ENCODE peak calls at places on chromosome 12, in seven cellular contexts. B, O, J, N, K, W and X are unnamed samples.

GRCh38 chr12:56082967-56083366 is 3.0 kb downstream of the ERBB3 start:
- DNase-seq in B (no peak), K (no peak), O (no peak), W (no peak), J (no peak), N (no peak), X (no peak)

GRCh38 chr12:124939428-124940142 is 25.1 kb upstream of the UBC start:
- DNase-seq in W (no peak), O (peak), N (peak), K (peak), J (peak), B (peak), X (peak)

GRCh38 chr12:2544213-2544612 is 250.6 kb upstream of the FKBP4 start:
- DNase-seq in K (no peak), W (no peak), J (no peak), N (no peak), B (no peak), O (no peak), X (no peak)

GRCh38 chr12:11810160-11810559 is 160.7 kb downstream of the ETV6 start:
- DNase-seq in B (no peak), J (no peak), N (no peak), O (no peak), W (no peak), K (no peak), X (no peak)

GRCh38 chr12:75812341-75813018 is 219.1 kb downstream of the PHLDA1 start:
- DNase-seq in W (no peak), N (no peak), B (no peak), O (no peak), J (no peak), K (no peak), X (no peak)

GRCh38 chr12:43776498-43776897 is 17.7 kb downstream of the IRAK4 start:
- DNase-seq in J (no peak), W (no peak), B (no peak), O (no peak), K (peak), N (no peak), X (no peak)

GRCh38 chr12:111758120-111758561 is 8.6 kb upstream of the ALDH2 start:
- DNase-seq in B (peak), W (no peak), N (no peak), O (no peak), K (no peak), J (peak), X (no peak)

GRCh38 chr12:123905319-123905925 is 67.2 kb downstream of the CCDC92 start:
- DNase-seq in K (peak), N (peak), W (no peak), B (peak), O (peak), J (no peak), X (peak)

GRCh38 chr12:121013715-121014114 is 2.6 kb downstream of the C12orf43 start:
- DNase-seq in W (no peak), B (no peak), O (no peak), N (no peak), J (no peak), K (no peak), X (no peak)

GRCh38 chr12:3580071-3580749 is 89.2 kb downstream of the PRMT8 start:
- DNase-seq in O (no peak), N (no peak), K (no peak), B (no peak), W (no peak), J (no peak), X (no peak)

GRCh38 chr12:110354172-110354780 is 49.2 kb downstream of the ANAPC7 start:
- DNase-seq in O (no peak), B (no peak), K (no peak), N (no peak), J (no peak), W (no peak), X (no peak)

GRCh38 chr12:6092784-6093722 is 31.4 kb downstream of the VWF start:
- DNase-seq in J (no peak), N (peak), W (no peak), B (peak), K (no peak), O (peak), X (peak)

GRCh38 chr12:66552753-66553152 is 126.1 kb downstream of the GRIP1 start:
- DNase-seq in B (no peak), J (no peak), K (no peak), N (no peak), W (no peak), O (no peak), X (no peak)

GRCh38 chr12:66549050-66549389 is 129.9 kb downstream of the GRIP1 start:
- DNase-seq in N (no peak), K (no peak), W (no peak), J (no peak), O (no peak), B (no peak), X (no peak)

GRCh38 chr12:66550626-66551025 is 128.2 kb downstream of the GRIP1 start:
- DNase-seq in K (no peak), J (no peak), O (no peak), W (no peak), N (no peak), B (no peak), X (no peak)

GRCh38 chr12:66548338-66549049 is 130.4 kb downstream of the GRIP1 start:
- DNase-seq in B (no peak), O (no peak), J (no peak), N (no peak), W (no peak), K (no peak), X (no peak)
- H3K27ac ChIP-seq in B (no peak), O (no peak), J (no peak), N (no peak), W (no peak), K (no peak), X (no peak)

GRCh38 chr12:49623142-49623899 is at the start of gene PRPF40B:
- DNase-seq in O (peak), B (peak), J (peak), N (peak), W (peak), K (peak), X (no peak)

GRCh38 chr12:49624919-49625577 is 1.7 kb downstream of the PRPF40B start:
- DNase-seq in K (no peak), N (no peak), W (no peak), J (no peak), B (no peak), O (no peak), X (no peak)

GRCh38 chr12:49627752-49628360 is 4.5 kb downstream of the PRPF40B start:
- DNase-seq in K (no peak), N (no peak), J (no peak), B (no peak), O (no peak), W (no peak), X (no peak)

GRCh38 chr12:49626836-49627235 is 3.5 kb downstream of the PRPF40B start:
- DNase-seq in N (no peak), W (no peak), B (no peak), O (no peak), J (no peak), K (no peak), X (no peak)

DNA sequence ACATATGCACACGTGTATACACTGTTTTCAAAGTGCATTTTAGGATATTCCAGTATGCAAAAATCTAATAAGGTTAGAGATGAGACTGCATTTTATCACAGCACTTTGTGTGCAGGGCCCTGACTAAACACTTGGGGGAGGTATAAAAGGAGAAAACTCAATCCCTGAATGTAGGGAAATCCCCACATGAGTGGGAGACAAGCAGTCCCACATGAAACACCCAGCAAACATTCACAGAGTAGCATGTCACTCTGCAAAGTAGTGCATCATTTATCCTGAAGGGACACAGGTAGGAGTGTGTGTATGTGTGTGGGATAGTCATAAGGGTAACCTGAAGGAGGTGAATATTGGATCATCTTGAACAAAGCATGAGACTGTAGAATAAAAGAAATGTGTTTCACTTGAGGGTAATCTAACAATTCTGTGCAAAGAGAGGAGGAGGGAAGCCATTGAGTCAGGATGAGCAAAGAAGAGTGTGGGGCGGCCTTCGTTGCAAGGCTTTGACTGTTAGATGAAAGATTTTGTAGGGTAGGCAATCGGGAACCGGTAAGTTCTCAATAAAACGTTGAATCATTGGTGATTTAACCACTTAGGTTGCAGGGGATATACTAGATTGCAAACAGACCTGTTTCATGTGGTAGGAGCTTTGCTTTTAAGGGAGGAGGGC is 2.9 kb downstream of the PRPF40B start:
- DNase-seq in W (no peak), O (no peak), K (no peak), N (no peak), B (no peak), J (no peak), X (no peak)
- TF ChIP-seq CTCF in W (no peak), O (no peak), K (peak), N (no peak), B (no peak), J (no peak), X (no peak)

GRCh38 chr12:7091660-7092228 is 501 bp downstream of the C1R start:
- DNase-seq in W (no peak), N (no peak), J (peak), O (peak), K (no peak), B (peak), X (no peak)

GRCh38 chr12:7093486-7093885 is 1.2 kb upstream of the C1R start:
- DNase-seq in B (no peak), K (no peak), N (no peak), W (no peak), J (no peak), O (no peak), X (no peak)

GRCh38 chr12:7092229-7092985 is at the start of gene C1R:
- DNase-seq in W (no peak), J (peak), B (peak), N (peak), K (peak), O (peak), X (peak)

GRCh38 chr12:7092986-7093460 is 778 bp upstream of the C1R start:
- DNase-seq in W (no peak), J (no peak), N (no peak), B (no peak), O (no peak), K (no peak), X (no peak)

DNA sequence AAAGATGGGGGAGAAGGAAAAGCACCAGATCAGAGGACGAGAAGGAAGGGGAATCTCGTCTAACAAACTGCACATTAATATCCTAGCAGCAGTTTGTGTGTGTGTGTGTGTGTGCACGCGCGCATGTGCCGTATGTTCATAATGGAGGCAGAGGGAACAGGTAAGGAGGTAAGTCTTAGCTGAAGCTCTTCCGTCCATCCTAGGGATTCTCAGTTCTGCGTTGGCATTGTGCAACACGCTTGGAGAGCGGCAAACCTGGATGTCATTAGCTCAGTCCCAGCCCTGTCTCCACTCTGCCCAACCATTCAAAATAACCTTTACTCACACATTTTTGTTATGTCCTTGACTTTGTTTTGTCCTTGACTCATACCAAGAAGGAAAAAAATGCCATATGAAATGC is 1.6 kb upstream of the C1R start:
- DNase-seq in O (no peak), W (no peak), B (no peak), K (no peak), N (no peak), J (no peak), X (no peak)
- H3K27ac ChIP-seq in O (no peak), W (no peak), B (no peak), K (no peak), N (no peak), J (no peak), X (no peak)

GRCh38 chr12:128543493-128543892 is 276.5 kb downstream of the TMEM132C start:
- DNase-seq in N (no peak), O (no peak), B (no peak), J (no peak), K (no peak), W (no peak), X (no peak)
- TF ChIP-seq CTCF in N (no peak), O (no peak), B (no peak), J (no peak), K (no peak), W (no peak), X (no peak)

GRCh38 chr12:8709124-8709830 is 11.5 kb downstream of the RIMKLB start:
- DNase-seq in O (peak), J (no peak), N (no peak), K (no peak), B (no peak), W (no peak), X (no peak)
- H3K27ac ChIP-seq in O (peak), J (peak), N (peak), K (no peak), B (no peak), W (peak), X (peak)

DNA sequence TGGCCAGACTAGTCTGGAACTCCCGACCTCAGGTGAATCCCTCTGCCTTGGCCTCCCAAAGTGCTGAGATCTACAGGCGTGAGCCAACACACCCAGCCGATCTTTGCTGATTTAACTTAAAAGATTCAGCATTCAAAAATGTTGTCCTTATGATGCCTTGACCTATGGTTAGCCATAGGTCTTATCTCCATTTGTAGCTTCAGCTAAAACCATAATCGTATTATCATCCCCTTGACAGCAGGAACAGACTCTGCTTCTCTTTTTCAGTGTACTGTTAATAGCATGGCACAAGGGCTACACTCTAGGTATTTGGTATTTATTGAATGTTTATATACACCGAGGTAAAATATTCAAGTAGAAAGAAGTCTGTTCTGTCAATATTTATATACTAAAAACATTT is 15.3 kb downstream of the CCDC62 start:
- DNase-seq in B (no peak), K (no peak), O (no peak), N (no peak), J (no peak), W (no peak), X (no peak)
- TF ChIP-seq CTCF in B (no peak), K (no peak), O (no peak), N (no peak), J (no peak), W (no peak), X (no peak)